ENCODE peak calls at places on chromosomes 4 and X, in four cellular contexts. One of them, this sample, is unnamed.

GRCh38 chr4:48388504-48389154 is 47.3 kb downstream of the SLAIN2 start:
- DNase-seq in AG04450: peak; percentile 7
- DNase-seq in NB4: no peak
- DNase-seq in upper lobe of left lung: no peak
- DNase-seq in this sample: no peak

GRCh38 chr4:2936773-2937145 is 26.4 kb downstream of the NOP14 start:
- DNase-seq in upper lobe of left lung: no peak
- DNase-seq in AG04450: no peak
- DNase-seq in NB4: peak; percentile 67
- DNase-seq in this sample: peak; percentile 79

GRCh38 chr4:71029504-71029903 is 36.1 kb downstream of the DCK start:
- DNase-seq in upper lobe of left lung: no peak
- DNase-seq in AG04450: no peak
- DNase-seq in NB4: no peak
- DNase-seq in this sample: no peak

GRCh38 chrX:13778916-13779315 is 38.0 kb downstream of the GPM6B start:
- DNase-seq in NB4: peak; percentile 25
- DNase-seq in AG04450: no peak
- DNase-seq in upper lobe of left lung: no peak
- DNase-seq in this sample: peak; percentile 9

GRCh38 chr4:10461091-10461849 is 4.0 kb upstream of the ZNF518B start:
- DNase-seq in upper lobe of left lung: peak; percentile 95
- DNase-seq in NB4: peak; percentile 16
- DNase-seq in AG04450: no peak
- DNase-seq in this sample: peak; percentile 76

GRCh38 chrX:41148553-41148952 is 63.3 kb downstream of the USP9X start:
- DNase-seq in AG04450: peak; percentile 23
- DNase-seq in upper lobe of left lung: no peak
- DNase-seq in NB4: no peak
- DNase-seq in this sample: no peak

GRCh38 chrX:11968470-11968869 is 169.8 kb upstream of the FRMPD4 start:
- DNase-seq in AG04450: no peak
- DNase-seq in NB4: no peak
- DNase-seq in upper lobe of left lung: no peak
- DNase-seq in this sample: no peak

GRCh38 chr4:182776376-182777058 is 140.7 kb downstream of the DCTD start:
- DNase-seq in NB4: no peak
- DNase-seq in AG04450: peak; percentile 29
- DNase-seq in upper lobe of left lung: no peak
- DNase-seq in this sample: no peak

GRCh38 chrX:23118890-23119527 is 119.2 kb downstream of the DDX53 start:
- DNase-seq in NB4: no peak
- DNase-seq in AG04450: no peak
- DNase-seq in upper lobe of left lung: no peak
- DNase-seq in this sample: no peak

GRCh38 chr4:122531514-122531913 is 75.0 kb upstream of the IL2 start:
- DNase-seq in AG04450: no peak
- DNase-seq in upper lobe of left lung: no peak
- DNase-seq in NB4: peak; percentile 1
- DNase-seq in this sample: no peak

GRCh38 chr4:145566767-145567166 is 52.4 kb upstream of the MMAA start:
- DNase-seq in AG04450: no peak
- DNase-seq in NB4: no peak
- DNase-seq in upper lobe of left lung: peak; percentile 11
- DNase-seq in this sample: no peak

GRCh38 chrX:38817004-38817703 is 15.9 kb downstream of the MID1IP1 start:
- DNase-seq in NB4: peak; percentile 71
- DNase-seq in upper lobe of left lung: no peak
- DNase-seq in AG04450: no peak
- DNase-seq in this sample: no peak

GRCh38 chr4:56657128-56657527 is 24.0 kb downstream of the HOPX start:
- DNase-seq in NB4: no peak
- DNase-seq in AG04450: no peak
- DNase-seq in upper lobe of left lung: no peak
- DNase-seq in this sample: no peak

GRCh38 chrX:103792916-103793540 is 16.4 kb downstream of the PLP1 start:
- DNase-seq in upper lobe of left lung: no peak
- DNase-seq in AG04450: peak; percentile 21
- DNase-seq in NB4: no peak
- DNase-seq in this sample: no peak

GRCh38 chr4:79864470-79865190 is 208.4 kb downstream of the ANTXR2 start:
- DNase-seq in AG04450: no peak
- DNase-seq in NB4: no peak
- DNase-seq in upper lobe of left lung: no peak
- DNase-seq in this sample: no peak

GRCh38 chr4:160283081-160283480 is 1180.2 kb downstream of the RAPGEF2 start:
- DNase-seq in upper lobe of left lung: no peak
- DNase-seq in NB4: no peak
- DNase-seq in AG04450: no peak
- DNase-seq in this sample: no peak

GRCh38 chr4:88792268-88792781 is 94.7 kb upstream of the NAP1L5 start:
- DNase-seq in upper lobe of left lung: no peak
- DNase-seq in NB4: no peak
- DNase-seq in AG04450: peak; percentile 36
- DNase-seq in this sample: no peak

GRCh38 chrX:17039826-17040225 is 93.4 kb downstream of the REPS2 start:
- DNase-seq in NB4: no peak
- DNase-seq in upper lobe of left lung: no peak
- DNase-seq in AG04450: no peak
- DNase-seq in this sample: no peak

GRCh38 chr4:98522603-98523395 is 135.6 kb downstream of the TSPAN5 start:
- DNase-seq in NB4: no peak
- DNase-seq in upper lobe of left lung: no peak
- DNase-seq in AG04450: peak; percentile 78
- DNase-seq in this sample: no peak

GRCh38 chr4:186939226-186939625 is 215.6 kb upstream of the FAT1 start:
- DNase-seq in AG04450: no peak
- DNase-seq in upper lobe of left lung: no peak
- DNase-seq in NB4: no peak
- DNase-seq in this sample: no peak

GRCh38 chr4:86043755-86044592 is 315.9 kb downstream of the MAPK10 start:
- DNase-seq in upper lobe of left lung: no peak
- DNase-seq in NB4: peak; percentile 50
- DNase-seq in AG04450: no peak
- DNase-seq in this sample: peak; percentile 12

GRCh38 chr4:121266982-121267381 is 102.9 kb upstream of the TNIP3 start:
- DNase-seq in upper lobe of left lung: no peak
- DNase-seq in AG04450: no peak
- DNase-seq in NB4: peak; percentile 38
- DNase-seq in this sample: no peak

GRCh38 chr4:155376387-155377268 is at the start of gene MAP9:
- DNase-seq in NB4: no peak
- DNase-seq in upper lobe of left lung: peak; percentile 91
- DNase-seq in AG04450: peak; percentile 79
- DNase-seq in this sample: peak; percentile 95

GRCh38 chrX:41518127-41518840 is 71.1 kb downstream of the NYX start:
- DNase-seq in NB4: no peak
- DNase-seq in upper lobe of left lung: no peak
- DNase-seq in AG04450: no peak
- DNase-seq in this sample: peak; percentile 82

GRCh38 chr4:24729041-24729730 is 66.2 kb upstream of the SOD3 start:
- DNase-seq in AG04450: no peak
- DNase-seq in NB4: no peak
- DNase-seq in upper lobe of left lung: no peak
- DNase-seq in this sample: no peak

GRCh38 chr4:8538703-8539567 is 41.3 kb upstream of the GPR78 start:
- DNase-seq in upper lobe of left lung: no peak
- DNase-seq in AG04450: no peak
- DNase-seq in NB4: no peak
- DNase-seq in this sample: no peak

GRCh38 chr4:98468744-98469143 is 189.7 kb downstream of the TSPAN5 start:
- DNase-seq in AG04450: no peak
- DNase-seq in upper lobe of left lung: no peak
- DNase-seq in NB4: no peak
- DNase-seq in this sample: no peak

GRCh38 chrX:71366674-71367256 is 608 bp downstream of the TAF1 start:
- DNase-seq in NB4: peak; percentile 60
- DNase-seq in AG04450: no peak
- DNase-seq in upper lobe of left lung: peak; percentile 71
- DNase-seq in this sample: peak; percentile 42

GRCh38 chrX:120769576-120770341 is 105.9 kb downstream of the CT47B1 start:
- DNase-seq in AG04450: no peak
- DNase-seq in upper lobe of left lung: no peak
- DNase-seq in NB4: peak; percentile 63
- DNase-seq in this sample: peak; percentile 6

GRCh38 chrX:101759000-101759399 is 99.3 kb upstream of the ARMCX2 start:
- DNase-seq in NB4: peak; percentile 27
- DNase-seq in upper lobe of left lung: no peak
- DNase-seq in AG04450: peak; percentile 1
- DNase-seq in this sample: peak; percentile 47

GRCh38 chr4:86853209-86853608 is 4.0 kb upstream of the SLC10A6 start:
- DNase-seq in upper lobe of left lung: no peak
- DNase-seq in NB4: no peak
- DNase-seq in AG04450: no peak
- DNase-seq in this sample: no peak

GRCh38 chrX:110403436-110403835 is 44.8 kb downstream of the RTL9 start:
- DNase-seq in AG04450: no peak
- DNase-seq in upper lobe of left lung: no peak
- DNase-seq in NB4: no peak
- DNase-seq in this sample: no peak

GRCh38 chrX:14920196-14920595 is 47.0 kb downstream of the MOSPD2 start:
- DNase-seq in AG04450: peak; percentile 27
- DNase-seq in upper lobe of left lung: no peak
- DNase-seq in NB4: no peak
- DNase-seq in this sample: no peak

GRCh38 chrX:118347131-118347530 is 1.2 kb downstream of the WDR44 start:
- DNase-seq in NB4: peak; percentile 45
- DNase-seq in upper lobe of left lung: no peak
- DNase-seq in AG04450: no peak
- DNase-seq in this sample: peak; percentile 4

GRCh38 chr4:41185614-41186609 is 28.4 kb downstream of the APBB2 start:
- DNase-seq in NB4: no peak
- DNase-seq in AG04450: no peak
- DNase-seq in upper lobe of left lung: no peak
- DNase-seq in this sample: no peak

GRCh38 chr4:48360966-48361470 is 19.7 kb downstream of the SLAIN2 start:
- DNase-seq in upper lobe of left lung: no peak
- DNase-seq in NB4: no peak
- DNase-seq in AG04450: no peak
- DNase-seq in this sample: no peak

GRCh38 chr4:114734581-114734980 is 136.0 kb downstream of the UGT8 start:
- DNase-seq in NB4: no peak
- DNase-seq in upper lobe of left lung: no peak
- DNase-seq in AG04450: no peak
- DNase-seq in this sample: no peak

GRCh38 chr4:35534946-35535345 is 709.4 kb downstream of the ARAP2 start:
- DNase-seq in AG04450: no peak
- DNase-seq in NB4: no peak
- DNase-seq in upper lobe of left lung: no peak
- DNase-seq in this sample: no peak
- TF ChIP-seq CTCF in AG04450: no peak
- TF ChIP-seq CTCF in NB4: no peak
- TF ChIP-seq CTCF in upper lobe of left lung: no peak
- TF ChIP-seq CTCF in this sample: no peak

GRCh38 chr4:46274717-46275116 is 115.2 kb downstream of the GABRA2 start:
- DNase-seq in upper lobe of left lung: no peak
- DNase-seq in AG04450: no peak
- DNase-seq in NB4: peak; percentile 11
- DNase-seq in this sample: no peak
- TF ChIP-seq CTCF in upper lobe of left lung: no peak
- TF ChIP-seq CTCF in AG04450: peak; percentile 35
- TF ChIP-seq CTCF in NB4: no peak
- TF ChIP-seq CTCF in this sample: no peak

DNA sequence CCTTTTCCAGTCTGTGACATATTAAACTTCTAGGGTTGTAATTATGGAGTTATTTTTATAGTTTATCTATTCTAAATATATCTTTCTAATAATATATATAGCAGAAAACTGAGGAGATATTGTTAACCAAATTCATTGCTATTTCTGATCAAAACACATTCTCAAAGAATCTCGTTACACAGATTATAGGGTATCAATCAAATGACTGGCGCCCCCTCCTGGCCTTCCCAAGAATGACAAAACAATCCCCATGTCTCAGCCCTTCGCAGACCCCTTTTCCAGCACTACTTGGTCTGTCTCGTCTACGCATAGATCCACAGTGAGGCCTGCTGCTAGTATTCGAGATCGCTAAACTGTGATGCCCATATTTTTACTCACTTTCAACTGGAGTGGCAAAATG is 209.3 kb downstream of the GPC3 start:
- DNase-seq in upper lobe of left lung: no peak
- DNase-seq in NB4: peak; percentile 8
- DNase-seq in AG04450: no peak
- DNase-seq in this sample: peak; percentile 68
- TF ChIP-seq CTCF in upper lobe of left lung: peak; percentile 30
- TF ChIP-seq CTCF in NB4: peak; percentile 44
- TF ChIP-seq CTCF in AG04450: peak; percentile 51
- TF ChIP-seq CTCF in this sample: peak; percentile 52

GRCh38 chr4:13541720-13542576 is 2.4 kb downstream of the NKX3-2 start:
- DNase-seq in NB4: no peak
- DNase-seq in AG04450: no peak
- DNase-seq in upper lobe of left lung: peak; percentile 85
- DNase-seq in this sample: peak; percentile 56
- TF ChIP-seq CTCF in NB4: no peak
- TF ChIP-seq CTCF in AG04450: no peak
- TF ChIP-seq CTCF in upper lobe of left lung: no peak
- TF ChIP-seq CTCF in this sample: peak; percentile 27

DNA sequence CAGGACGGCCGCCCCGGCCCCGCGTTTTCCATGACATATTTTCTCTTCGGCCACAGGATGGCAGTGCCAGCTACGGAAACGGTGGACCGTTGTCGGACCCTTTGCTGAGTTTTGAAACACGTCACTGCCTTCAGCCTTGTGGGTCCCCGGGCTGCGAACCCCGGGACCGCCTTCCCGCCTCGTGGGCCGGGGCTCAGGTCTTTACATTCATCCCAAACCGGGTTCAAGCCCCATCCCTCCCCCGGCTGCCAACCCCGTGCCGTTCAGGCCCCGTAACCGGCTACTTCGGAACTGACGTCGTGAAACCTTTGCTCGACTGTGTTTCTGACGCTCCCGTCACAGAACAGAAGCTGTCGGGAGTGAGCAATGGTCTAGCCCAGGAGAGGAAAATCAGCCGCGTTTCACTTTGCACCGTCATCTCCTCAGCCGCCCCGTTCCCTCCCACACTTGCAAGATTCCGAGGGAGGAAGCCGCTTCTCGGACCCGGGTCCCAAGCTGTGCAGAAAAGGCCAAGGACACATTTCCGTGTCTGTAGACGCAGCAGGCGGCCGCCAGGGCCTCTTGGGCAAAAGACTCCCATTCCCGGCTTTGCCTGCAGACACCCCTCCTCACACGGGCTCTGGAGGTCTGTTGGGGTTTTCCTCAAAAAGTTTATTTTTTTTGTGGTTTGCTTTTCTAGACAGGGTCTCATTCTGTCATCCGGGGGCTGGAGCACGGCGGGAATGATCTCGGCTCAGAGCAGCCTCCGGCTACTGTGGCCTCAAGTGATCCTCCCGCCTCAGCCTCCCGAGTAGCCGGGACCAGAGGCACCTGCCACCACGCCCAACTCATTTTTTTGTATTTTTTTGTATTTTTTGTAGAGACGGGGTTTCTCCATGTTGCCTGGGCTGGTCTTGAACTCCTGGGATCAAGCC is 41.4 kb upstream of the PPP2R3B start:
- DNase-seq in upper lobe of left lung: no peak
- DNase-seq in AG04450: no peak
- DNase-seq in NB4: peak; percentile 63
- DNase-seq in this sample: peak; percentile 28
- TF ChIP-seq CTCF in upper lobe of left lung: no peak
- TF ChIP-seq CTCF in AG04450: no peak
- TF ChIP-seq CTCF in NB4: no peak
- TF ChIP-seq CTCF in this sample: no peak